ENCODE peak calls at places on chromosomes 2 and 18, in six cellular contexts. J is testis; Z is naive thymus-derived CD4-positive, alpha-beta T cell; Y is effector memory CD4-positive, alpha-beta T cell; B is ovary; F is right lobe of liver. I is an unnamed sample.

GRCh38 chr2:64615844-64616536 is 37.7 kb downstream of the SERTAD2 start:
- DNase-seq in J (no peak), Z (no peak), Y (no peak), B (no peak), F (no peak), I (no peak)

GRCh38 chr18:47632970-47633635 is 297.4 kb downstream of the SMAD2 start:
- DNase-seq in J (no peak), Z (no peak), Y (no peak), B (no peak), F (no peak), I (no peak)

GRCh38 chr2:20015482-20016083 is 3.1 kb upstream of the MATN3 start:
- DNase-seq in J (no peak), Z (peak; percentile 35), Y (no peak), B (no peak), F (no peak), I (peak; percentile 71)

GRCh38 chr2:231185050-231185725 is 13.2 kb upstream of the ARMC9 start:
- DNase-seq in J (no peak), Z (no peak), Y (no peak), B (no peak), F (no peak), I (no peak)

GRCh38 chr2:11649093-11649492 is 20.9 kb downstream of the NTSR2 start:
- DNase-seq in J (peak; percentile 6), Z (no peak), Y (no peak), B (no peak), F (no peak), I (no peak)

GRCh38 chr2:165016772-165017411 is 61.6 kb upstream of the SLC38A11 start:
- DNase-seq in J (peak; percentile 70), Z (no peak), Y (no peak), B (no peak), F (no peak), I (peak; percentile 50)

GRCh38 chr18:22250591-22250996 is 81.2 kb downstream of the GATA6 start:
- DNase-seq in J (no peak), Z (no peak), Y (no peak), B (no peak), F (no peak), I (no peak)

GRCh38 chr2:233025706-233026105 is 6.8 kb upstream of the NEU2 start:
- DNase-seq in J (no peak), Z (no peak), Y (no peak), B (no peak), F (no peak), I (no peak)

GRCh38 chr2:215619022-215619958 is 183.4 kb upstream of the FN1 start:
- DNase-seq in J (no peak), Z (no peak), Y (no peak), B (no peak), F (no peak), I (peak; percentile 95)

GRCh38 chr2:239558661-239559060 is 157.8 kb upstream of the HDAC4 start:
- DNase-seq in J (no peak), Z (no peak), Y (no peak), B (no peak), F (no peak), I (no peak)

GRCh38 chr2:18362696-18363095 is 197.8 kb downstream of the RDH14 start:
- DNase-seq in J (no peak), Z (no peak), Y (no peak), B (no peak), F (no peak), I (peak; percentile 70)

GRCh38 chr2:207109768-207110167 is 56.0 kb downstream of the KLF7 start:
- DNase-seq in J (no peak), Z (no peak), Y (no peak), B (no peak), F (no peak), I (no peak)

GRCh38 chr2:23433282-23433681 is 48.3 kb downstream of the KLHL29 start:
- DNase-seq in J (no peak), Z (no peak), Y (no peak), B (no peak), F (no peak), I (no peak)

GRCh38 chr2:33859791-33860461 is 260.8 kb upstream of the FAM98A start:
- DNase-seq in J (peak; percentile 84), Z (no peak), Y (no peak), B (peak; percentile 27), F (no peak), I (no peak)

GRCh38 chr18:31248783-31249521 is 69.0 kb upstream of the DSG1 start:
- DNase-seq in J (no peak), Z (no peak), Y (no peak), B (no peak), F (no peak), I (no peak)

GRCh38 chr2:111227716-111228141 is 107.0 kb downstream of the BCL2L11 start:
- DNase-seq in J (no peak), Z (no peak), Y (no peak), B (no peak), F (no peak), I (peak; percentile 87)

GRCh38 chr2:48560546-48561209 is 30.7 kb downstream of the STON1 start:
- DNase-seq in J (no peak), Z (no peak), Y (no peak), B (no peak), F (no peak), I (no peak)

GRCh38 chr2:232901711-232902578 is 31.9 kb downstream of the SNORC start:
- DNase-seq in J (no peak), Z (no peak), Y (no peak), B (no peak), F (peak; percentile 47), I (peak; percentile 84)

GRCh38 chr2:98009887-98010760 is 14.4 kb upstream of the TMEM131 start:
- DNase-seq in J (no peak), Z (no peak), Y (no peak), B (no peak), F (no peak), I (no peak)

GRCh38 chr2:46763861-46764260 is 151.7 kb downstream of the MCFD2 start:
- DNase-seq in J (no peak), Z (no peak), Y (no peak), B (no peak), F (no peak), I (no peak)

GRCh38 chr18:49238433-49239042 is 221.9 kb downstream of the DYM start:
- DNase-seq in J (no peak), Z (peak; percentile 2), Y (no peak), B (no peak), F (no peak), I (peak; percentile 56)

GRCh38 chr2:86512034-86512433 is 51.2 kb downstream of the CHMP3 start:
- DNase-seq in J (no peak), Z (no peak), Y (no peak), B (no peak), F (no peak), I (no peak)

GRCh38 chr2:62844311-62845090 is 139.0 kb downstream of the EHBP1 start:
- DNase-seq in J (no peak), Z (no peak), Y (no peak), B (no peak), F (no peak), I (no peak)

GRCh38 chr2:203656522-203657287 is 49.7 kb upstream of the CD28 start:
- DNase-seq in J (peak; percentile 42), Z (peak; percentile 14), Y (no peak), B (no peak), F (peak; percentile 65), I (no peak)

GRCh38 chr18:27717816-27718215 is 459.1 kb downstream of the CDH2 start:
- DNase-seq in J (no peak), Z (no peak), Y (no peak), B (no peak), F (no peak), I (no peak)

GRCh38 chr2:134253804-134254203 is at the start of gene MGAT5:
- DNase-seq in J (no peak), Z (no peak), Y (no peak), B (no peak), F (no peak), I (no peak)

GRCh38 chr2:134256961-134257360 is 3.1 kb downstream of the MGAT5 start:
- DNase-seq in J (no peak), Z (no peak), Y (no peak), B (no peak), F (no peak), I (no peak)

GRCh38 chr2:134253117-134253704 is 661 bp upstream of the MGAT5 start:
- DNase-seq in J (no peak), Z (no peak), Y (no peak), B (no peak), F (no peak), I (no peak)

GRCh38 chr2:134252092-134252775 is 1.6 kb upstream of the MGAT5 start:
- DNase-seq in J (no peak), Z (no peak), Y (no peak), B (no peak), F (no peak), I (no peak)

GRCh38 chr2:134254836-134255235 is 964 bp downstream of the MGAT5 start:
- DNase-seq in J (no peak), Z (no peak), Y (no peak), B (no peak), F (no peak), I (no peak)
- H3K27ac ChIP-seq in J (no peak overlapping the region), Z (no peak overlapping the region), Y (no peak overlapping the region), B (no peak overlapping the region), F (no peak overlapping the region), I (no peak overlapping the region)

DNA sequence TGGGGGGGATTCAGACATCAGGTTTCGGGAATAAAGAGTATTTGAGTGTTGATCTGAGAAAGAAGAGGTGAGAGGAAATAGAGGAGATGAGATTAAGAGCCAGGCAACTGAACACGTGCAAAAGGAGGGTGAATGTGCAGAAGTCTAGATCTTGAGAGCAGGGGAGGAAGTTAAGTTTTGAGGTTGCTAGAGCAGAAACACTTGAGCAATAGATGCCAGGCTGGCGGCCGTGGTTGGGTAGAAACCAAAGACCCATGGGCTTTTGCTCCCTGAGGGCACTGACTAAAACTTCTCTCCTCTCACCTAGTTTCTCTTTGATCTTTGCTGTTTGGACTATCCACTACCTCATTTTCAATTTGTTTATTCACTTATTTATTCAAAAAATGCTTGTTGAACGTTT is 116.0 kb downstream of the CDC42EP3 start:
- DNase-seq in J (no peak), Z (peak; percentile 3), Y (no peak), B (no peak), F (no peak), I (no peak)
- H3K4me3 ChIP-seq in J (no peak overlapping the region), Z (no peak overlapping the region), Y (no peak overlapping the region), B (no peak overlapping the region), F (no peak overlapping the region), I (no peak overlapping the region)

GRCh38 chr2:176155341-176156044 is 1.6 kb upstream of the HOXD3 start:
- DNase-seq in J (no peak), Z (no peak), Y (no peak), B (no peak), F (no peak), I (no peak)

GRCh38 chr2:176156959-176157498 is at the start of gene HOXD3:
- DNase-seq in J (no peak), Z (no peak), Y (no peak), B (no peak), F (no peak), I (no peak)

GRCh38 chr2:176154853-176155252 is 2.3 kb upstream of the HOXD3 start:
- DNase-seq in J (no peak), Z (no peak), Y (no peak), B (no peak), F (no peak), I (no peak)

GRCh38 chr2:176157499-176158305 is 595 bp downstream of the HOXD3 start:
- DNase-seq in J (no peak), Z (no peak), Y (no peak), B (no peak), F (no peak), I (no peak)

GRCh38 chr2:176156301-176156958 is 677 bp upstream of the HOXD3 start:
- DNase-seq in J (no peak), Z (no peak), Y (no peak), B (no peak), F (no peak), I (no peak)
- H3K27me3 ChIP-seq in J (no peaks in the 10 kb centered on the region), Z (peaks cover 8% of the 10 kb centered on the region), Y (peaks cover 66% of the 10 kb centered on the region), B (no peaks in the 10 kb centered on the region), F (no peaks in the 10 kb centered on the region), I (peaks cover 100% of the 10 kb centered on the region)

GRCh38 chr2:176130153-176130916 is 830 bp downstream of the HOXD8 start:
- DNase-seq in J (peak; percentile 74), Z (no peak), Y (no peak), B (peak; percentile 78), F (no peak), I (no peak)
- H3K27ac ChIP-seq in J (peak overlapping the region; percentile 93), Z (no peak overlapping the region), Y (no peak overlapping the region), B (peak overlapping the region; percentile 99), F (no peak overlapping the region), I (no peak overlapping the region)